ENCODE peak calls at places on chromosomes 16 and 17, in nine cellular contexts. E is hepatocyte, A is H9, S is body of pancreas, C is MM.1S, J is right atrium auricular region, V is left ventricle myocardium inferior, D is upper lobe of right lung, R is heart right ventricle. Y is an unnamed sample. For H3K4me1, the result is how much of the 10 kb centered on the place peaks cover.

GRCh38 chr17:691423-691822 is 23.2 kb downstream of the VPS53 start:
- DNase-seq in R (no peak), V (no peak), A (no peak), S (no peak), E (no peak), J (no peak), C (no peak), D (no peak), Y (no peak)

GRCh38 chr16:85592700-85593502 is 20.2 kb upstream of the GSE1 start:
- DNase-seq in A (no peak), C (no peak), D (no peak), E (no peak), S (no peak), V (no peak), J (no peak), R (no peak), Y (no peak)

GRCh38 chr17:42708588-42708987 is 26.3 kb downstream of the CNTNAP1 start:
- DNase-seq in C (no peak), R (no peak), S (no peak), D (no peak), V (no peak), A (no peak), E (no peak), J (no peak), Y (no peak)

GRCh38 chr16:13335894-13336293 is 434.5 kb downstream of the SHISA9 start:
- DNase-seq in S (no peak), J (no peak), A (no peak), V (no peak), E (no peak), R (no peak), D (no peak), C (no peak), Y (no peak)

GRCh38 chr16:31134625-31135534 is 647 bp downstream of the PRSS8 start:
- DNase-seq in R (no peak), E (peak), S (peak), D (peak), A (peak), C (no peak), V (no peak), J (no peak), Y (peak)

GRCh38 chr16:53372942-53373871 is 61.1 kb upstream of the RBL2 start:
- DNase-seq in D (peak), A (peak), E (no peak), C (peak), R (no peak), S (peak), V (no peak), J (no peak), Y (peak)

GRCh38 chr16:20675488-20676267 is 21.8 kb downstream of the ACSM1 start:
- DNase-seq in J (no peak), R (no peak), C (no peak), A (peak), D (no peak), E (peak), V (no peak), S (peak), Y (no peak)

GRCh38 chr17:79646721-79647455 is 36.0 kb upstream of the RBFOX3 start:
- DNase-seq in C (no peak), E (no peak), S (no peak), A (peak), V (no peak), R (no peak), D (peak), J (peak), Y (no peak)

GRCh38 chr17:3889613-3890012 is 3.2 kb downstream of the CAMKK1 start:
- DNase-seq in V (no peak), S (no peak), R (no peak), J (no peak), A (no peak), D (no peak), E (no peak), C (no peak), Y (no peak)

GRCh38 chr17:44043326-44043725 is 23.1 kb downstream of the LSM12 start:
- DNase-seq in V (no peak), J (no peak), D (no peak), R (no peak), S (no peak), A (no peak), E (no peak), C (no peak), Y (no peak)

GRCh38 chr16:86580063-86580797 is 1.9 kb downstream of the FOXL1 start:
- DNase-seq in R (no peak), V (no peak), S (no peak), J (no peak), C (no peak), A (no peak), D (no peak), E (no peak), Y (no peak)

GRCh38 chr17:29369831-29370735 is 20.1 kb upstream of the TAOK1 start:
- DNase-seq in J (peak), R (peak), E (peak), C (peak), D (no peak), A (peak), S (peak), V (peak), Y (no peak)

GRCh38 chr16:23131436-23131835 is 17.8 kb downstream of the USP31 start:
- DNase-seq in S (no peak), E (no peak), D (no peak), C (no peak), R (no peak), J (no peak), V (no peak), A (no peak), Y (no peak)

GRCh38 chr17:66763056-66763455 is 71.9 kb upstream of the CACNG5 start:
- DNase-seq in C (no peak), E (no peak), D (no peak), R (no peak), J (no peak), A (no peak), S (no peak), V (no peak), Y (no peak)

GRCh38 chr17:5211458-5211857 is 19.8 kb upstream of the ZNF594 start:
- DNase-seq in S (no peak), D (no peak), A (no peak), R (no peak), E (no peak), J (no peak), V (no peak), C (no peak), Y (no peak)

GRCh38 chr16:50297301-50298074 is 31.1 kb downstream of the ADCY7 start:
- DNase-seq in S (no peak), C (no peak), J (no peak), A (peak), R (peak), E (no peak), V (no peak), D (peak), Y (peak)

GRCh38 chr16:73058221-73058615 is 10.3 kb upstream of the ZFHX3 start:
- DNase-seq in E (peak), D (peak), J (no peak), C (peak), R (peak), S (peak), V (peak), A (no peak), Y (peak)

GRCh38 chr17:81429353-81429774 is 34.1 kb downstream of the BAHCC1 start:
- DNase-seq in A (no peak), R (peak), J (peak), D (peak), E (peak), V (peak), C (no peak), S (peak), Y (peak)

GRCh38 chr17:6172642-6173330 is 102.6 kb downstream of the WSCD1 start:
- DNase-seq in V (no peak), R (no peak), A (peak), J (no peak), C (no peak), S (no peak), D (no peak), E (no peak), Y (no peak)

GRCh38 chr16:73202176-73202729 is 154.3 kb upstream of the ZFHX3 start:
- DNase-seq in V (no peak), A (no peak), D (no peak), E (peak), R (no peak), J (no peak), S (peak), C (no peak), Y (no peak)

GRCh38 chr17:63843387-63844292 is 1.2 kb upstream of the SMARCD2 start:
- DNase-seq in S (peak), R (peak), A (no peak), E (peak), D (no peak), V (peak), J (peak), C (peak), Y (peak)

GRCh38 chr16:54282202-54282922 is 4.2 kb downstream of the IRX3 start:
- DNase-seq in V (peak), J (peak), E (peak), D (peak), C (no peak), A (peak), R (peak), S (peak), Y (peak)

GRCh38 chr16:85675528-85675927 is 13.2 kb downstream of the GINS2 start:
- DNase-seq in D (no peak), C (no peak), V (no peak), J (no peak), S (no peak), R (no peak), A (no peak), E (no peak), Y (no peak)

GRCh38 chr17:34780438-34780837 is 180.8 kb downstream of the CCT6B start:
- DNase-seq in D (no peak), A (no peak), C (no peak), E (no peak), V (no peak), J (no peak), R (no peak), S (no peak), Y (no peak)

GRCh38 chr16:20880867-20881866 is 19.0 kb downstream of the DCUN1D3 start:
- DNase-seq in A (no peak), J (no peak), S (no peak), R (no peak), E (no peak), D (no peak), V (no peak), C (no peak), Y (no peak)

GRCh38 chr16:87945351-87946042 is 5.7 kb upstream of the BANP start:
- DNase-seq in V (peak), D (peak), J (peak), E (peak), C (no peak), S (peak), R (peak), A (peak), Y (peak)

GRCh38 chr17:42315402-42316156 is 27.3 kb downstream of the STAT5A start:
- DNase-seq in D (no peak), E (no peak), R (no peak), V (no peak), A (no peak), C (no peak), J (no peak), S (no peak), Y (no peak)

GRCh38 chr17:6786618-6787017 is 10.6 kb downstream of the FBXO39 start:
- DNase-seq in V (no peak), A (no peak), S (no peak), E (no peak), C (no peak), D (no peak), J (no peak), R (no peak), Y (no peak)

GRCh38 chr17:82317394-82318168 is at the start of gene CD7:
- DNase-seq in J (no peak), D (no peak), V (no peak), C (no peak), E (no peak), A (no peak), R (peak), S (no peak), Y (no peak)

GRCh38 chr16:26721290-26721689 is 345.4 kb upstream of the C16orf82 start:
- DNase-seq in V (no peak), J (no peak), S (no peak), R (no peak), E (no peak), D (no peak), A (no peak), C (no peak), Y (no peak)

GRCh38 chr16:86300746-86301480 is 209.4 kb upstream of the FOXF1 start:
- DNase-seq in R (no peak), J (no peak), V (no peak), C (no peak), D (no peak), A (no peak), E (peak), S (no peak), Y (no peak)

GRCh38 chr16:1414532-1415265 is at the start of gene UNKL:
- DNase-seq in V (peak), E (peak), S (peak), A (peak), C (peak), R (peak), J (peak), D (peak), Y (peak)

GRCh38 chr16:8581923-8582580 is 8.3 kb downstream of the TMEM114 start:
- DNase-seq in C (peak), D (peak), E (no peak), V (no peak), R (no peak), J (no peak), A (no peak), S (no peak), Y (no peak)

GRCh38 chr17:56739376-56739775 is 94.3 kb downstream of the C17orf67 start:
- DNase-seq in S (no peak), J (no peak), E (no peak), R (no peak), A (no peak), V (no peak), C (no peak), D (no peak), Y (no peak)

GRCh38 chr16:89944773-89945172 is 3.8 kb upstream of the DEF8 start:
- DNase-seq in S (no peak), E (no peak), V (no peak), R (no peak), C (no peak), J (no peak), D (no peak), A (no peak), Y (no peak)

GRCh38 chr16:89949756-89950155 is 1.2 kb downstream of the DEF8 start:
- DNase-seq in A (no peak), S (no peak), V (no peak), C (no peak), J (no peak), R (no peak), E (no peak), D (no peak), Y (peak)

GRCh38 chr16:89949121-89949742 is 677 bp downstream of the DEF8 start:
- DNase-seq in V (no peak), E (no peak), S (no peak), A (no peak), C (no peak), R (no peak), J (no peak), D (no peak), Y (peak)

GRCh38 chr16:89946515-89946914 is 2.0 kb upstream of the DEF8 start:
- DNase-seq in J (no peak), S (no peak), D (no peak), R (no peak), E (no peak), A (no peak), C (no peak), V (no peak), Y (no peak)

GRCh38 chr16:89945654-89946053 is 2.9 kb upstream of the DEF8 start:
- DNase-seq in E (no peak), D (no peak), S (no peak), R (no peak), V (no peak), J (no peak), C (no peak), A (no peak), Y (no peak)
- TF ChIP-seq CTCF in E (no peak), D (peak), S (no peak), R (no peak), V (no peak), J (no peak), C (no peak), A (peak), Y (no peak)

GRCh38 chr17:50143461-50144176 is 6.9 kb downstream of the PPP1R9B start:
- DNase-seq in A (no peak), C (no peak), E (no peak), S (no peak), V (no peak), R (no peak), J (no peak), D (no peak), Y (peak)

GRCh38 chr17:50139950-50140885 is 10.3 kb upstream of the SAMD14 start:
- DNase-seq in S (peak), C (peak), J (peak), R (peak), D (peak), V (peak), E (peak), A (peak), Y (peak)

GRCh38 chr17:50139185-50139783 is 9.3 kb upstream of the SAMD14 start:
- DNase-seq in E (no peak), V (no peak), C (no peak), R (no peak), J (no peak), D (no peak), S (no peak), A (no peak), Y (no peak)

GRCh38 chr17:50141750-50142119 is 8.7 kb downstream of the PPP1R9B start:
- DNase-seq in A (no peak), C (no peak), J (no peak), R (no peak), D (no peak), V (no peak), E (no peak), S (no peak), Y (no peak)

GRCh38 chr17:50141026-50141749 is 9.3 kb downstream of the PPP1R9B start:
- DNase-seq in D (no peak), A (no peak), C (no peak), J (no peak), S (no peak), R (no peak), V (no peak), E (no peak), Y (no peak)
- H3K4me1 ChIP-seq in D (under half), A (under half), C (under half), J (under half), S (under half), R (half or more), V (half or more), E (under half), Y (under half)

DNA sequence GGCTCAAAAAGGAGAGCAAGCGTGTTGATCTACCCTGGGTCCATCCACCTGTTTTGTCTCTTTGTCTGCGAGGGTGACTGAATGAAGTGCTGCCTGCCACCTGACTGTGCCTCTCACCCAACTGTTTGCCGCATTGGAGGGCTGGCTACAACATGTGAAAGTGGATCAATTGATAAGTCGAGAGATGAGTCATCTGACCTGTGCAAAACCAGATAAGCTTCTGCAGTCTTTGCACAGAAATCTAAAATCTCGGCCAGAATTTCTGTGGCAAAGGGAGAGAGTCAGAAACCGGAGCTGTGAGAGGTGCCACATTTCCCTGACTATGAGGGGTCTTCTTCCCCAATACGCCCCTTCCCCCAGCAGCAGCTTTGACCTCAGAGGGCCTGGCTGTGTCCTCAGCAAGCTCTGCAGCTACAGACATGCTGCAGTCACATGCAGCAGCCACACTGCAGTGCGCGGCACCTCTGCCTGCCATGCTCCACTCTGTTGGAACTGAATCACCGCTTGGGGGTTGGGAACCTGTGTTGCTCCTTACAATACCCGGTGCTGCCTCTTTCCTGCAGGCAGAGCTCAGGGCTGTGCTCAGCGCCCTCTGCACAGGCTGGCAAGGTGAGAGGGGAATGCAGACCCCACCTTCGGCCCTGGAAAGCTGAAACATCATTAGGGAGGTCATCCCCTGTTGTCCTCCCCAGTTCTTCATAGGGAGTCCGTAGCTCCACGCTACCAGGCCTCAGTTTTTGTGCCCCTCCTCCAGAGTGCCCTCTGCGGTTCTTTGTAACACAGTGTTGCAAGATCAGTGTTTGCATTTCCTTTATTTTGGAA is 16.2 kb upstream of the HAS3 start:
- DNase-seq in C (no peak), V (no peak), D (peak), E (peak), A (peak), J (no peak), S (peak), R (no peak), Y (no peak)
- H3K27ac ChIP-seq in C (no peak), V (peak), D (peak), E (peak), A (no peak), J (no peak), S (peak), R (peak), Y (peak)

GRCh38 chr16:67409631-67410030 is 6.6 kb downstream of the ZDHHC1 start:
- DNase-seq in D (no peak), A (no peak), R (no peak), S (no peak), E (no peak), C (no peak), V (no peak), J (no peak), Y (no peak)

GRCh38 chr16:67407176-67407787 is 9.0 kb downstream of the ZDHHC1 start:
- DNase-seq in S (no peak), E (no peak), A (no peak), J (no peak), C (no peak), R (no peak), D (no peak), V (no peak), Y (no peak)

GRCh38 chr16:67406628-67407027 is 9.6 kb downstream of the ZDHHC1 start:
- DNase-seq in R (no peak), E (no peak), J (no peak), C (no peak), A (no peak), V (no peak), S (no peak), D (no peak), Y (no peak)

GRCh38 chr16:67406111-67406593 is 10.1 kb downstream of the ZDHHC1 start:
- DNase-seq in E (no peak), A (no peak), J (peak), S (no peak), C (no peak), D (no peak), V (no peak), R (peak), Y (no peak)

GRCh38 chr16:67407788-67408452 is 8.4 kb downstream of the ZDHHC1 start:
- DNase-seq in R (no peak), D (no peak), V (no peak), E (no peak), J (no peak), S (no peak), C (no peak), A (peak), Y (no peak)
- TF ChIP-seq CTCF in R (no peak), D (no peak), V (no peak), E (no peak), J (no peak), S (no peak), C (peak), A (peak), Y (no peak)

DNA sequence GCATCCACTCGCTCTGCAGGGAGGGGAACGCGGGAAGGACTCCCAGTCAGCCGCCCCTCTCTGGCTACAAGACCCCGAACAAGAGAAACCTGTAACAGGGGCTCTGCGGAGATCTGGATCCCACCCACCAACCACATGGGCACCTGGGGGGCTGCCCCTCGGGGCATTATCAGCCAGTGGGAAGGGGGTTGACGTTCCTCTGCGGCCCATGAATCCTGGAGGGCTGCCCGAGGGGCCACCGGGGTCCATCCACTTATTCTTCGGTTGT is 1.8 kb upstream of the PCGF2 start:
- DNase-seq in A (no peak), D (no peak), V (no peak), E (no peak), J (no peak), S (no peak), C (no peak), R (no peak), Y (no peak)
- H3K4me1 ChIP-seq in A (under half), D (half or more), V (half or more), E (under half), J (under half), S (half or more), C (under half), R (half or more), Y (half or more)

GRCh38 chr17:45271603-45272002 is 9.7 kb upstream of the SPATA32 start:
- DNase-seq in C (no peak), D (no peak), S (no peak), A (no peak), V (no peak), E (no peak), R (no peak), J (no peak), Y (no peak)
- H3K27ac ChIP-seq in C (no peak), D (no peak), S (no peak), A (no peak), V (no peak), E (no peak), R (no peak), J (no peak), Y (no peak)